ENCODE peak calls at places on chromosomes 3 and 15, in six cellular contexts. One of them, this sample, is unnamed.

GRCh38 chr3:61967019-61967418 is 405.6 kb downstream of the PTPRG start:
- DNase-seq in A549: no peak
- DNase-seq in BE2C: no peak
- DNase-seq in Panc1: no peak
- DNase-seq in neuronal stem cell: no peak
- DNase-seq in skeletal muscle cell: no peak
- DNase-seq in this sample: no peak

GRCh38 chr3:186109897-186110803 is 1.3 kb upstream of the ETV5 start:
- DNase-seq in neuronal stem cell: no peak
- DNase-seq in Panc1: no peak
- DNase-seq in skeletal muscle cell: no peak
- DNase-seq in A549: no peak
- DNase-seq in BE2C: peak; percentile 40
- DNase-seq in this sample: no peak

GRCh38 chr15:34679326-34679725 is 75.5 kb downstream of the GJD2 start:
- DNase-seq in Panc1: no peak
- DNase-seq in A549: no peak
- DNase-seq in BE2C: no peak
- DNase-seq in neuronal stem cell: no peak
- DNase-seq in skeletal muscle cell: no peak
- DNase-seq in this sample: no peak

GRCh38 chr15:38128389-38128788 is 124.2 kb upstream of the SPRED1 start:
- DNase-seq in A549: no peak
- DNase-seq in neuronal stem cell: no peak
- DNase-seq in BE2C: no peak
- DNase-seq in skeletal muscle cell: no peak
- DNase-seq in Panc1: no peak
- DNase-seq in this sample: no peak

GRCh38 chr15:101702077-101702476 is 22.2 kb downstream of the TARS3 start:
- DNase-seq in skeletal muscle cell: no peak
- DNase-seq in BE2C: no peak
- DNase-seq in neuronal stem cell: no peak
- DNase-seq in A549: no peak
- DNase-seq in Panc1: no peak
- DNase-seq in this sample: no peak

GRCh38 chr3:4835616-4836043 is 143.6 kb upstream of the BHLHE40 start:
- DNase-seq in neuronal stem cell: no peak
- DNase-seq in A549: no peak
- DNase-seq in skeletal muscle cell: no peak
- DNase-seq in Panc1: no peak
- DNase-seq in BE2C: no peak
- DNase-seq in this sample: peak; percentile 68

GRCh38 chr3:195803309-195803908 is 8.3 kb downstream of the MUC4 start:
- DNase-seq in skeletal muscle cell: peak; percentile 3
- DNase-seq in Panc1: no peak
- DNase-seq in A549: no peak
- DNase-seq in BE2C: no peak
- DNase-seq in neuronal stem cell: no peak
- DNase-seq in this sample: no peak

GRCh38 chr3:52404391-52404790 is 40.5 kb downstream of the SEMA3G start:
- DNase-seq in A549: no peak
- DNase-seq in skeletal muscle cell: no peak
- DNase-seq in BE2C: no peak
- DNase-seq in neuronal stem cell: no peak
- DNase-seq in Panc1: no peak
- DNase-seq in this sample: no peak

GRCh38 chr15:58141894-58142293 is 3.7 kb downstream of the AQP9 start:
- DNase-seq in skeletal muscle cell: no peak
- DNase-seq in BE2C: no peak
- DNase-seq in Panc1: no peak
- DNase-seq in A549: no peak
- DNase-seq in neuronal stem cell: no peak
- DNase-seq in this sample: no peak

GRCh38 chr3:87771338-87772059 is 287.3 kb downstream of the CGGBP1 start:
- DNase-seq in Panc1: peak; percentile 28
- DNase-seq in neuronal stem cell: no peak
- DNase-seq in BE2C: peak; percentile 21
- DNase-seq in A549: peak; percentile 57
- DNase-seq in skeletal muscle cell: no peak
- DNase-seq in this sample: peak; percentile 59

GRCh38 chr3:63508305-63508704 is 144.2 kb upstream of the SNTN start:
- DNase-seq in Panc1: no peak
- DNase-seq in skeletal muscle cell: no peak
- DNase-seq in neuronal stem cell: no peak
- DNase-seq in A549: peak; percentile 1
- DNase-seq in BE2C: no peak
- DNase-seq in this sample: no peak

GRCh38 chr3:20091331-20091730 is 51.1 kb downstream of the KAT2B start:
- DNase-seq in skeletal muscle cell: no peak
- DNase-seq in BE2C: no peak
- DNase-seq in Panc1: no peak
- DNase-seq in A549: no peak
- DNase-seq in neuronal stem cell: no peak
- DNase-seq in this sample: no peak

GRCh38 chr3:177284383-177284881 is 87.2 kb upstream of the TBL1XR1 start:
- DNase-seq in skeletal muscle cell: no peak
- DNase-seq in Panc1: no peak
- DNase-seq in BE2C: peak; percentile 25
- DNase-seq in A549: peak; percentile 86
- DNase-seq in neuronal stem cell: no peak
- DNase-seq in this sample: peak; percentile 72
- H3K4me3 ChIP-seq in skeletal muscle cell: no peak overlapping the region
- H3K4me3 ChIP-seq in Panc1: no peak overlapping the region
- H3K4me3 ChIP-seq in BE2C: no peak overlapping the region
- H3K4me3 ChIP-seq in A549: no peak overlapping the region
- H3K4me3 ChIP-seq in neuronal stem cell: no peak overlapping the region
- H3K4me3 ChIP-seq in this sample: peak overlapping the region; percentile 11

GRCh38 chr3:72887723-72888545 is at the start of gene GXYLT2:
- DNase-seq in neuronal stem cell: peak; percentile 67
- DNase-seq in BE2C: peak; percentile 83
- DNase-seq in A549: peak; percentile 75
- DNase-seq in Panc1: no peak
- DNase-seq in skeletal muscle cell: no peak
- DNase-seq in this sample: peak; percentile 73
- H3K4me3 ChIP-seq in neuronal stem cell: peak within 1 kb of the TSS; percentile 27
- H3K4me3 ChIP-seq in BE2C: peak within 1 kb of the TSS; percentile 88
- H3K4me3 ChIP-seq in A549: peak within 1 kb of the TSS; percentile 71
- H3K4me3 ChIP-seq in Panc1: peak within 1 kb of the TSS; percentile 55
- H3K4me3 ChIP-seq in skeletal muscle cell: peak within 1 kb of the TSS; percentile 69
- H3K4me3 ChIP-seq in this sample: peak within 1 kb of the TSS; percentile 67

GRCh38 chr3:123283074-123283473 is 81.3 kb downstream of the SEC22A start:
- DNase-seq in neuronal stem cell: no peak
- DNase-seq in Panc1: no peak
- DNase-seq in A549: no peak
- DNase-seq in skeletal muscle cell: no peak
- DNase-seq in BE2C: no peak
- DNase-seq in this sample: no peak
- H3K4me3 ChIP-seq in neuronal stem cell: no peak overlapping the region
- H3K4me3 ChIP-seq in Panc1: no peak overlapping the region
- H3K4me3 ChIP-seq in A549: no peak overlapping the region
- H3K4me3 ChIP-seq in skeletal muscle cell: no peak overlapping the region
- H3K4me3 ChIP-seq in BE2C: no peak overlapping the region
- H3K4me3 ChIP-seq in this sample: no peak overlapping the region

DNA sequence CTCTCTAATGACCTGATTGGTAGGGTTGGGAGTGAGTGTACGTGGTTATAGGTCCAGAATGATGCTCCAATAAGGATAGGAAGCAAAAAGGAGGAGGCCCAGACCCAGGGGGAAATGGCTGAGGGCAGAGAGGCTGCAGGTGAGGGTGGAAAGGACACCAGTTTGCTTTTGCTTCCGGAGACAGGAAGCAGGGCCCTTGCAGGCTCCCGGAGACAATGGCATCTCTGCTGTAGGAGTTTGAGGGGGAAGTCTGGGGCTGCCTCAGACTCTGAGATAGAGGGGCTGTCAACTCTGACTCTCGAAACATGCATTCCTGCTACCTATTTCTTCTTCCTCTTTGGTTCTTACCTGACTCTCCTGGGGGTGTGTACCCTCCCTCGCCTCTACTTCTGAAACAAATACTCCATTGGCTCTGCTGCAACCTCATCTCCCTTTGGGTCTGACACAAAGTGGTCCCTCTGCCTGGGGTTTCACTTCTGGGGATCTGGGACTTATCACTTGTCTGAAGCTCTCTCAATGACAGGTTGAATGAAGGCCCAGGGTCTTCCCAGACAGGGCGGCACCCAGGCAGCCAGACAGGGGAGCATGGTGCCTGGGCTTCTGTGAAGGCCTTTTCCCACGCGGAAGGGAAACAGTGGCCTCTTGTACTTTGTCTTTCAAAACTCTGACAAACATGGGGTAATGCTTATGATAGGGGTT is 61.5 kb downstream of the CHRD start:
- DNase-seq in BE2C: peak; percentile 24
- DNase-seq in Panc1: no peak
- DNase-seq in skeletal muscle cell: no peak
- DNase-seq in neuronal stem cell: no peak
- DNase-seq in A549: no peak
- DNase-seq in this sample: no peak
- H3K4me3 ChIP-seq in BE2C: no peak overlapping the region
- H3K4me3 ChIP-seq in Panc1: no peak overlapping the region
- H3K4me3 ChIP-seq in skeletal muscle cell: no peak overlapping the region
- H3K4me3 ChIP-seq in neuronal stem cell: no peak overlapping the region
- H3K4me3 ChIP-seq in A549: no peak overlapping the region
- H3K4me3 ChIP-seq in this sample: no peak overlapping the region

GRCh38 chr15:56887782-56888127 is 30.7 kb upstream of the TCF12 start:
- DNase-seq in BE2C: no peak
- DNase-seq in neuronal stem cell: no peak
- DNase-seq in skeletal muscle cell: no peak
- DNase-seq in A549: no peak
- DNase-seq in Panc1: no peak
- DNase-seq in this sample: no peak
- H3K4me3 ChIP-seq in BE2C: peak overlapping the region; percentile 73
- H3K4me3 ChIP-seq in neuronal stem cell: peak overlapping the region; percentile 52
- H3K4me3 ChIP-seq in skeletal muscle cell: peak overlapping the region; percentile 58
- H3K4me3 ChIP-seq in A549: peak overlapping the region; percentile 53
- H3K4me3 ChIP-seq in Panc1: peak overlapping the region; percentile 75
- H3K4me3 ChIP-seq in this sample: no peak overlapping the region

GRCh38 chr3:187929115-187929828 is 184.0 kb upstream of the BCL6 start:
- DNase-seq in Panc1: no peak
- DNase-seq in A549: no peak
- DNase-seq in skeletal muscle cell: no peak
- DNase-seq in BE2C: no peak
- DNase-seq in neuronal stem cell: no peak
- DNase-seq in this sample: no peak
- H3K4me3 ChIP-seq in Panc1: no peak overlapping the region
- H3K4me3 ChIP-seq in A549: no peak overlapping the region
- H3K4me3 ChIP-seq in skeletal muscle cell: no peak overlapping the region
- H3K4me3 ChIP-seq in BE2C: no peak overlapping the region
- H3K4me3 ChIP-seq in neuronal stem cell: no peak overlapping the region
- H3K4me3 ChIP-seq in this sample: no peak overlapping the region

GRCh38 chr3:133038731-133039398 is 674 bp downstream of the TMEM108 start:
- DNase-seq in BE2C: peak; percentile 46
- DNase-seq in A549: no peak
- DNase-seq in Panc1: no peak
- DNase-seq in neuronal stem cell: peak; percentile 42
- DNase-seq in skeletal muscle cell: no peak
- DNase-seq in this sample: no peak
- H3K4me3 ChIP-seq in BE2C: peak overlapping the region; percentile 96
- H3K4me3 ChIP-seq in A549: peak overlapping the region; percentile 53
- H3K4me3 ChIP-seq in Panc1: peak overlapping the region; percentile 25
- H3K4me3 ChIP-seq in neuronal stem cell: peak overlapping the region; percentile 35
- H3K4me3 ChIP-seq in skeletal muscle cell: peak overlapping the region; percentile 64
- H3K4me3 ChIP-seq in this sample: no peak overlapping the region

GRCh38 chr3:15063656-15064286 is 1.3 kb downstream of the MRPS25 start:
- DNase-seq in Panc1: no peak
- DNase-seq in skeletal muscle cell: no peak
- DNase-seq in BE2C: no peak
- DNase-seq in A549: no peak
- DNase-seq in neuronal stem cell: no peak
- DNase-seq in this sample: no peak
- H3K4me3 ChIP-seq in Panc1: peak overlapping the region; percentile 77
- H3K4me3 ChIP-seq in skeletal muscle cell: peak overlapping the region; percentile 94
- H3K4me3 ChIP-seq in BE2C: peak overlapping the region; percentile 84
- H3K4me3 ChIP-seq in A549: peak overlapping the region; percentile 87
- H3K4me3 ChIP-seq in neuronal stem cell: peak overlapping the region; percentile 82
- H3K4me3 ChIP-seq in this sample: peak overlapping the region; percentile 88

DNA sequence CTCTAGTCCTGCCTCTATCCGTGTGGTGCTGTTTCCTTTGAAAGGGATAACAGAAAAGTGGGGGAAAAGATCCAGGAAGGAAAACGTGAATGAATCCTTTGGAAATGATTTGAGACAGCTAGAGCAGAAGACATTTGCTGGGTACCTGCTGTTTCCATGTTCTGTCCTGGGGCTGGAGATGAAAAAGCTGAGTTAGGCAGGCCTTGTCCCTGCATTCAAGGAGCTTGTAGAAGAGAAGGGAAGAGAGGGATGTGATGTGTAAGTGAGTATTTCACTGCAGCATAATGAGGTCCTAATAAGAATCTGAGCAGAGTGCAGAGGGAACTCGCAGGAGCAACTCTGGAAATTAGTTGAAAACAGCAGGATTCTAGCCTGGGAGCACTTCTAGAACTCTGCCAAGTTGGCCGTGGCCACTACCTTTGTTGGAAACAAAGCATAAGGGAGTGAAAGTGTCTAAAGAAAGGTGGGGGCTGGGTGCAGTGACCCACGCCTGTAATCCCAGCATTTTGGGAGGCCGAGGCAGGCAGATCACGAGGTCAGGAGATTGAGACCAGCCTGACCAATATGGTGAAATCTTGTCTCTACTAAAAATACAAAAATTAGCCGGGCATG is 13.8 kb upstream of the SEMA4B start:
- DNase-seq in Panc1: no peak
- DNase-seq in skeletal muscle cell: no peak
- DNase-seq in BE2C: no peak
- DNase-seq in A549: no peak
- DNase-seq in neuronal stem cell: no peak
- DNase-seq in this sample: no peak
- H3K4me3 ChIP-seq in Panc1: peak overlapping the region; percentile 5
- H3K4me3 ChIP-seq in skeletal muscle cell: no peak overlapping the region
- H3K4me3 ChIP-seq in BE2C: no peak overlapping the region
- H3K4me3 ChIP-seq in A549: no peak overlapping the region
- H3K4me3 ChIP-seq in neuronal stem cell: no peak overlapping the region
- H3K4me3 ChIP-seq in this sample: no peak overlapping the region